ENCODE peak calls at places on chromosomes 16 and 17, in four cellular contexts. N, I, J and S are unnamed samples.
A peak's percentile ranks its signal among the peaks of the same experiment; 100 is the strongest.

GRCh38 chr16:2157480-2158261 is 2.1 kb downstream of the TRAF7 start:
- DNase-seq in N (no peak), I (peak; percentile 85), J (no peak), S (no peak)

GRCh38 chr17:53719229-53719628 is 103.5 kb upstream of the KIF2B start:
- DNase-seq in N (no peak), I (no peak), J (no peak), S (no peak)

GRCh38 chr17:11797803-11798202 is 199.5 kb downstream of the ZNF18 start:
- DNase-seq in N (no peak), I (no peak), J (no peak), S (no peak)

GRCh38 chr17:73211745-73212144 is 18.9 kb downstream of the COG1 start:
- DNase-seq in N (no peak), I (no peak), J (no peak), S (no peak)

GRCh38 chr17:29570521-29570920 is 2.0 kb downstream of the TP53I13 start:
- DNase-seq in N (no peak), I (no peak), J (no peak), S (no peak)

GRCh38 chr16:75308011-75308410 is 56.6 kb upstream of the BCAR1 start:
- DNase-seq in N (no peak), I (no peak), J (no peak), S (no peak)

GRCh38 chr17:82062984-82063368 is 2.6 kb downstream of the DUS1L start:
- DNase-seq in N (no peak), I (no peak), J (no peak), S (no peak)

GRCh38 chr16:2592786-2593185 is 55.0 kb downstream of the PDPK1 start:
- DNase-seq in N (no peak), I (no peak), J (no peak), S (no peak)

GRCh38 chr17:33968350-33969044 is 286.6 kb upstream of the CCL2 start:
- DNase-seq in N (peak; percentile 83), I (no peak), J (no peak), S (no peak)

GRCh38 chr16:27430923-27431484 is 29.0 kb downstream of the IL21R start:
- DNase-seq in N (no peak), I (no peak), J (no peak), S (no peak)

GRCh38 chr17:63476494-63476856 is 386 bp upstream of the ACE start:
- DNase-seq in N (no peak), I (no peak), J (no peak), S (no peak)

GRCh38 chr16:62370445-62370844 is 334.2 kb upstream of the CDH8 start:
- DNase-seq in N (no peak), I (no peak), J (no peak), S (no peak)

GRCh38 chr16:46662123-46662522 is 26.9 kb downstream of the VPS35 start:
- DNase-seq in N (no peak), I (no peak), J (no peak), S (no peak)

GRCh38 chr16:26547681-26548080 is 519.0 kb upstream of the C16orf82 start:
- DNase-seq in N (no peak), I (no peak), J (no peak), S (no peak)

GRCh38 chr17:28334176-28334575 is 1.1 kb downstream of the IFT20 start:
- DNase-seq in N (no peak), I (no peak), J (no peak), S (no peak)

GRCh38 chr16:88596477-88596876 is 26.3 kb downstream of the ZC3H18 start:
- DNase-seq in N (no peak), I (no peak), J (no peak), S (no peak)

GRCh38 chr17:62965149-62965648 is 836 bp upstream of the TANC2 start:
- DNase-seq in N (no peak), I (no peak), J (no peak), S (no peak)

GRCh38 chr17:50199651-50200446 is 1.6 kb downstream of the COL1A1 start:
- DNase-seq in N (no peak), I (peak; percentile 64), J (no peak), S (no peak)

GRCh38 chr17:66437466-66438026 is 135.1 kb downstream of the PRKCA start:
- DNase-seq in N (no peak), I (no peak), J (no peak), S (no peak)

GRCh38 chr17:65667656-65668055 is 106.2 kb upstream of the AXIN2 start:
- DNase-seq in N (no peak), I (no peak), J (no peak), S (no peak)

GRCh38 chr16:59060212-59060611 is 326.1 kb upstream of the GOT2 start:
- DNase-seq in N (no peak), I (no peak), J (no peak), S (no peak)

GRCh38 chr17:18025596-18026407 is 13.2 kb downstream of the ATPAF2 start:
- DNase-seq in N (no peak), I (no peak), J (no peak), S (no peak)

GRCh38 chr16:31274831-31275816 is 15.3 kb downstream of the ITGAM start:
- DNase-seq in N (no peak), I (no peak), J (no peak), S (no peak)

GRCh38 chr16:82079892-82080291 is 44.8 kb downstream of the HSD17B2 start:
- DNase-seq in N (no peak), I (no peak), J (no peak), S (no peak)

DNA sequence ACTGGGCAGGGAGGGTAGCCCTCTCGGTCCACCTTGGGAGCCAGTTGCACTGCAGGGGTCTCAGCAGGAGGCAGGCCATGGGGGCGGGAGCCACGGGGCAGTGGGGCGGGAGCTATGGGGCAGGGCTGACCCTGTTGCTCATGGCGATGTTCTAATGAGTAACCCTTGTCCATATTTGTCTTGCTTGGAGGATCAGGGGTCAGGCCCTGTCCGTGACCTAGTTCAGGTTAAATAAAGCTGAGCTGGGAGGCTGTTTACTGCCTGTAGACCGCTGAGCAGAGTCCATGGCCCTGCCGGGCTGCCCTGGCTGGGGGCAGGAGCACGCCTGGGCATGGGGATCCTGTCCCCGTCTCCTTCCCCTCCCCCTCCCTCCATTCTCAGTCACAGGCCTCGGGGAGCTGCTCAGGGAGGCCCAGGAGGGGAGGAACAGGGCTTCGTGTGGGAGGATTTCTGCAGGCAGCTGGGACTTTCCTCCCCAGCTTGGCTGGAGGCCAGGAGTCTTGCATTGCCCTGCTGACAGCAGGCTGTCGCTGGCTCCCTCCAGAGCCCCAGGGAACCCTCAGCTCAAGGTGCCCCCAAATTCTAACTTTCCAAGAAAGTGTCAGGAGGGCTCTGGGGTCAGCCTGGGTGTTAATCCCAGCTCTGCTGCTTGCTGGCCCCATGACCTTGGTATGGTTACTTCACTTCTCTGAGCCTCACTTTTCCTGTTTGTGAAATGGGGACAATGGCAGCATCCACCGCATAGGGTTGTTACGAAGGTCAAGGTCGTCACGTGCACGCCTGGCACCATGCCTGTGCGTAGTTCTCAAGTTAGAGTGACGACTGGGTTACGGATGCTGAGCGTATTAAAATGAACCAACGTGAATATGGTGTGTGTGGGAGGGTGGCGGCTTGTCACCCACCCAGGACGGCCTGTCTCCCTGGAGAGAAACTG is 6.1 kb upstream of the SERPINF2 start:
- DNase-seq in N (no peak), I (peak; percentile 98), J (no peak), S (no peak)
- TF ChIP-seq SUZ12 in N (no peak), I (no peak), J (no peak), S (no peak)

GRCh38 chr17:7839199-7839889 is 5.3 kb downstream of the KDM6B start:
- DNase-seq in N (no peak), I (no peak), J (no peak), S (no peak)
- H3K4me1 ChIP-seq in N (peaks cover 33% of the 10 kb centered on the region), I (peaks cover 40% of the 10 kb centered on the region), J (peaks cover 10% of the 10 kb centered on the region), S (peaks cover 13% of the 10 kb centered on the region)

GRCh38 chr17:42564815-42565522 is 1.9 kb upstream of the MLX start:
- DNase-seq in N (no peak), I (peak; percentile 85), J (no peak), S (no peak)
- TF ChIP-seq ZNF274 in N (no peak), I (no peak), J (no peak), S (no peak)

GRCh38 chr16:15672514-15673167 is 22.6 kb downstream of the NDE1 start:
- DNase-seq in N (no peak), I (peak; percentile 100), J (no peak), S (peak; percentile 57)
- TF ChIP-seq SUZ12 in N (no peak), I (no peak), J (no peak), S (no peak)

GRCh38 chr17:83198366-83199341 is 119.2 kb downstream of the METRNL start:
- DNase-seq in N (no peak), I (no peak), J (no peak), S (no peak)
- H3K4me1 ChIP-seq in N (peaks cover 22% of the 10 kb centered on the region), I (peaks cover 11% of the 10 kb centered on the region), J (no peaks in the 10 kb centered on the region), S (peaks cover 2% of the 10 kb centered on the region)